ENCODE peak calls at places on chromosomes 1 and 21, in four cellular contexts. J, T, A and R are unnamed samples.

GRCh38 chr1:31753623-31754349 is 10.4 kb downstream of the ADGRB2 start:
- DNase-seq in T (no peak), J (peak; percentile 29), A (peak; percentile 61), R (no peak)

GRCh38 chr21:18545908-18546307 is 142.3 kb upstream of the TMPRSS15 start:
- DNase-seq in J (peak; percentile 10), T (no peak), A (no peak), R (no peak)

GRCh38 chr1:73593804-73594203 is 604.2 kb downstream of the LRRIQ3 start:
- DNase-seq in T (no peak), J (no peak), A (no peak), R (no peak)

GRCh38 chr1:39204441-39205081 is at the start of gene MACF1:
- DNase-seq in J (peak; percentile 99), A (peak; percentile 78), T (peak; percentile 89), R (no peak)

GRCh38 chr1:161177112-161177935 is at the start of gene B4GALT3:
- DNase-seq in J (peak; percentile 74), T (peak; percentile 98), A (peak; percentile 97), R (peak; percentile 98)

GRCh38 chr1:34874581-34874980 is 15.0 kb upstream of the SMIM12 start:
- DNase-seq in A (no peak), J (no peak), T (no peak), R (no peak)

GRCh38 chr1:193005785-193006184 is 53.4 kb downstream of the UCHL5 start:
- DNase-seq in J (no peak), A (no peak), T (no peak), R (no peak)

GRCh38 chr1:155070392-155070700 is 6.8 kb downstream of the EFNA4 start:
- DNase-seq in A (no peak), J (no peak), T (no peak), R (no peak)

GRCh38 chr1:212062832-212063438 is 27.4 kb downstream of the DTL start:
- DNase-seq in J (peak; percentile 61), A (peak; percentile 50), T (peak; percentile 36), R (no peak)

GRCh38 chr1:167706363-167706762 is 15.4 kb upstream of the MPZL1 start:
- DNase-seq in J (no peak), A (no peak), T (no peak), R (no peak)

GRCh38 chr1:68043443-68044090 is 6.9 kb downstream of the DIRAS3 start:
- DNase-seq in A (no peak), J (no peak), T (no peak), R (no peak)

GRCh38 chr1:110524311-110525249 is 5.6 kb upstream of the KCNA10 start:
- DNase-seq in T (no peak), J (peak; percentile 59), A (peak; percentile 51), R (no peak)

GRCh38 chr21:17732306-17732705 is 86.8 kb downstream of the C21orf91 start:
- DNase-seq in J (peak; percentile 25), T (peak; percentile 75), A (no peak), R (no peak)